ENCODE peak calls at places on chromosomes 2 and 18, in nine cellular contexts. C, N, L, Y, F, V, O, Z and T are unnamed samples.

GRCh38 chr2:168663993-168664392 is 138.4 kb upstream of the NOSTRIN start:
- DNase-seq in C (no peak), N (no peak), L (no peak), Y (no peak), F (no peak), V (no peak), O (no peak), Z (no peak), T (no peak)

GRCh38 chr2:120568089-120568974 is 167.3 kb upstream of the GLI2 start:
- DNase-seq in C (no peak), N (no peak), L (no peak), Y (no peak), F (no peak), V (no peak), O (no peak), Z (no peak), T (no peak)

GRCh38 chr18:29436459-29436858 is 1259.5 kb upstream of the CDH2 start:
- DNase-seq in C (no peak), N (no peak), L (no peak), Y (no peak), F (no peak), V (no peak), O (no peak), Z (no peak), T (no peak)

GRCh38 chr2:227188292-227188691 is 23.9 kb downstream of the COL4A3 start:
- DNase-seq in C (no peak), N (peak), L (peak), Y (no peak), F (no peak), V (no peak), O (no peak), Z (peak), T (peak)

GRCh38 chr2:10538224-10538894 is 90.2 kb upstream of the ODC1 start:
- DNase-seq in C (no peak), N (no peak), L (peak), Y (no peak), F (no peak), V (no peak), O (no peak), Z (no peak), T (no peak)

GRCh38 chr18:50560681-50561629 is 1.1 kb downstream of the MAPK4 start:
- DNase-seq in C (peak), N (peak), L (no peak), Y (no peak), F (no peak), V (no peak), O (no peak), Z (no peak), T (no peak)

GRCh38 chr18:61333746-61334490 is 688 bp downstream of the CDH20 start:
- DNase-seq in C (no peak), N (no peak), L (no peak), Y (no peak), F (no peak), V (no peak), O (no peak), Z (no peak), T (no peak)

GRCh38 chr2:233791883-233792329 is 13.8 kb downstream of the MROH2A start:
- DNase-seq in C (no peak), N (peak), L (no peak), Y (no peak), F (no peak), V (no peak), O (no peak), Z (no peak), T (no peak)

GRCh38 chr18:50424877-50425690 is 50.2 kb downstream of the SKA1 start:
- DNase-seq in C (no peak), N (peak), L (no peak), Y (peak), F (no peak), V (no peak), O (no peak), Z (peak), T (no peak)

GRCh38 chr18:46915800-46916550 is 1.3 kb downstream of the PIAS2 start:
- DNase-seq in C (no peak), N (no peak), L (no peak), Y (no peak), F (no peak), V (no peak), O (no peak), Z (no peak), T (no peak)

GRCh38 chr2:73106791-73107190 is 6.0 kb downstream of the RAB11FIP5 start:
- DNase-seq in C (no peak), N (no peak), L (no peak), Y (no peak), F (no peak), V (no peak), O (no peak), Z (no peak), T (no peak)

GRCh38 chr2:9360701-9361100 is 62.6 kb downstream of the ITGB1BP1 start:
- DNase-seq in C (no peak), N (no peak), L (no peak), Y (no peak), F (no peak), V (no peak), O (no peak), Z (no peak), T (no peak)

GRCh38 chr18:6427281-6427680 is 12.6 kb upstream of the L3MBTL4 start:
- DNase-seq in C (no peak), N (no peak), L (no peak), Y (no peak), F (no peak), V (no peak), O (no peak), Z (no peak), T (no peak)

GRCh38 chr2:20212871-20213503 is 11.9 kb downstream of the SDC1 start:
- DNase-seq in C (no peak), N (no peak), L (peak), Y (peak), F (peak), V (no peak), O (no peak), Z (no peak), T (peak)

GRCh38 chr2:68799615-68800400 is 65.2 kb downstream of the ARHGAP25 start:
- DNase-seq in C (no peak), N (no peak), L (no peak), Y (peak), F (no peak), V (no peak), O (no peak), Z (no peak), T (no peak)

GRCh38 chr2:176155341-176156044 is 1.6 kb upstream of the HOXD3 start:
- DNase-seq in C (no peak), N (no peak), L (no peak), Y (no peak), F (no peak), V (no peak), O (no peak), Z (no peak), T (no peak)

GRCh38 chr18:55119434-55119833 is 160.2 kb upstream of the CCDC68 start:
- DNase-seq in C (no peak), N (no peak), L (no peak), Y (no peak), F (no peak), V (no peak), O (no peak), Z (no peak), T (no peak)

GRCh38 chr2:200762127-200762526 is 49.6 kb upstream of the BZW1 start:
- DNase-seq in C (no peak), N (no peak), L (no peak), Y (no peak), F (no peak), V (no peak), O (no peak), Z (no peak), T (no peak)

GRCh38 chr2:168731002-168731401 is 71.4 kb upstream of the NOSTRIN start:
- DNase-seq in C (no peak), N (no peak), L (no peak), Y (no peak), F (no peak), V (no peak), O (no peak), Z (no peak), T (no peak)

GRCh38 chr18:13522861-13523660 is 203.3 kb downstream of the FAM210A start:
- DNase-seq in C (no peak), N (no peak), L (no peak), Y (no peak), F (no peak), V (no peak), O (no peak), Z (no peak), T (no peak)

GRCh38 chr2:240551809-240552208 is 6.0 kb downstream of the ANKMY1 start:
- DNase-seq in C (no peak), N (no peak), L (no peak), Y (no peak), F (no peak), V (no peak), O (no peak), Z (no peak), T (no peak)

GRCh38 chr2:144780983-144781382 is 261.1 kb upstream of the ZEB2 start:
- DNase-seq in C (no peak), N (no peak), L (no peak), Y (no peak), F (no peak), V (no peak), O (no peak), Z (peak), T (no peak)

GRCh38 chr2:188524519-188525113 is 232.9 kb downstream of the GULP1 start:
- DNase-seq in C (peak), N (peak), L (peak), Y (no peak), F (peak), V (peak), O (peak), Z (peak), T (peak)

GRCh38 chr18:36284671-36285295 is 12.7 kb upstream of the FHOD3 start:
- DNase-seq in C (peak), N (peak), L (peak), Y (no peak), F (peak), V (peak), O (no peak), Z (peak), T (peak)

GRCh38 chr2:198374375-198375072 is 570.1 kb downstream of the PLCL1 start:
- DNase-seq in C (peak), N (peak), L (peak), Y (no peak), F (peak), V (peak), O (peak), Z (peak), T (peak)

GRCh38 chr2:60806988-60807681 is 51.1 kb downstream of the PAPOLG start:
- DNase-seq in C (peak), N (no peak), L (peak), Y (peak), F (no peak), V (peak), O (peak), Z (peak), T (no peak)

GRCh38 chr2:61471905-61472805 is 1.3 kb upstream of the USP34 start:
- DNase-seq in C (peak), N (no peak), L (peak), Y (peak), F (peak), V (peak), O (no peak), Z (peak), T (no peak)

GRCh38 chr2:120464448-120464931 is 118.6 kb downstream of the INHBB start:
- DNase-seq in C (no peak), N (no peak), L (no peak), Y (no peak), F (no peak), V (no peak), O (no peak), Z (no peak), T (no peak)

GRCh38 chr18:13914170-13914569 is 1.2 kb downstream of the MC2R start:
- DNase-seq in C (no peak), N (no peak), L (no peak), Y (no peak), F (no peak), V (no peak), O (no peak), Z (no peak), T (no peak)

GRCh38 chr2:196171248-196171871 is at the start of gene STK17B:
- DNase-seq in C (peak), N (peak), L (peak), Y (peak), F (peak), V (peak), O (peak), Z (peak), T (peak)
- TF ChIP-seq CTCF in C (no peak), N (no peak), L (no peak), Y (no peak), F (no peak), V (no peak), O (peak), Z (no peak), T (no peak)

DNA sequence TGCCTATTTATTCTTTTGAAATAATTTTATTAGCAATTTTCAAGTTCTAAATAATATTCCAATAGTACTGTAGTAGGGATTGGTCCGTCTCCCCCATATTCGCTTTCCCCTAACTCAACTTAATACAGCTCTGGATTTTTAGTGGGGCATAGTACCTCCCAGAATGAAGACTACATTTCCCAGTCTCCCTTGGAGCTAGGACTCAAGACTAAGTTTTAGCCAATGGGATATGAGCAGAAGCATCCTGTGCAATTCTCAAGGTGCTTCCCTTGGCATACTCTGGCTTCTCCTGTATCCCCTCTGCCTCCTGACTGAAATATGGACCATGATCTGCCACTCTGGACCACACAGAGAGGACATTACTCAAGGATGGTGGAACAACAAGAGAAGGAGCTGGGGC is 24.1 kb downstream of the ST3GAL5 start:
- DNase-seq in C (no peak), N (no peak), L (no peak), Y (no peak), F (no peak), V (no peak), O (no peak), Z (no peak), T (no peak)
- TF ChIP-seq CTCF in C (no peak), N (no peak), L (no peak), Y (no peak), F (no peak), V (no peak), O (no peak), Z (no peak), T (no peak)

GRCh38 chr2:24972315-24972958 is 682 bp upstream of the DNAJC27 start:
- DNase-seq in C (peak), N (peak), L (peak), Y (peak), F (peak), V (peak), O (no peak), Z (no peak), T (peak)

GRCh38 chr2:24969784-24970183 is 2.0 kb downstream of the DNAJC27 start:
- DNase-seq in C (no peak), N (no peak), L (no peak), Y (no peak), F (no peak), V (no peak), O (no peak), Z (no peak), T (no peak)

GRCh38 chr2:24971300-24971549 is 530 bp downstream of the DNAJC27 start:
- DNase-seq in C (no peak), N (no peak), L (no peak), Y (no peak), F (no peak), V (no peak), O (no peak), Z (no peak), T (peak)

GRCh38 chr2:24970483-24971299 is 1.1 kb downstream of the DNAJC27 start:
- DNase-seq in C (no peak), N (no peak), L (peak), Y (no peak), F (no peak), V (peak), O (no peak), Z (no peak), T (no peak)

GRCh38 chr2:24971550-24972314 is at the start of gene DNAJC27:
- DNase-seq in C (peak), N (peak), L (peak), Y (peak), F (peak), V (peak), O (peak), Z (peak), T (peak)
- TF ChIP-seq CTCF in C (no peak), N (no peak), L (no peak), Y (no peak), F (no peak), V (no peak), O (no peak), Z (no peak), T (no peak)

GRCh38 chr2:39174022-39174421 is 53.2 kb upstream of the SOS1 start:
- DNase-seq in C (no peak), N (no peak), L (no peak), Y (no peak), F (no peak), V (no peak), O (no peak), Z (no peak), T (no peak)

GRCh38 chr2:39175391-39175790 is 54.5 kb upstream of the SOS1 start:
- DNase-seq in C (no peak), N (no peak), L (no peak), Y (no peak), F (no peak), V (no peak), O (no peak), Z (no peak), T (no peak)

GRCh38 chr2:39176997-39177396 is 56.1 kb upstream of the SOS1 start:
- DNase-seq in C (no peak), N (no peak), L (no peak), Y (no peak), F (no peak), V (no peak), O (no peak), Z (no peak), T (no peak)

DNA sequence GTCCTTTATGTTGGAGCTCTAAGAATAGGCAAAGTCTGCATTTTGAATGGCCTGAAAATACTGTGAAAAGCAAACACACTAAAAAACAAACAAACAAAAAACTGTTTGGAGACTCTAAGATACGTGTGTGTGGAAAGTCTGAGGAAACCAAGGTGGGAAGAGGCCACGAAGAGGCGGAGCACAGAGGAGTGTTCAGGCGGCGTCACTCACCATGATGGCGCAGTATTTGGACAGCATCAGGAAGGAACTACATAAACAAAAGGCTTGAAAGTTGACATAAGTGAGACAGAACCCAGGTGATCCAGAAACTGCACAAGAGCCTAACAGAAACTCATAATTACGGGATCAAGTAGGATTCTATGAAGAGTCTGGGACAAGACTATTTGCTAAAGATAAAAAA is 50.8 kb upstream of the SOS1 start:
- DNase-seq in C (no peak), N (no peak), L (no peak), Y (no peak), F (no peak), V (no peak), O (no peak), Z (no peak), T (no peak)
- TF ChIP-seq CTCF in C (no peak), N (no peak), L (no peak), Y (no peak), F (no peak), V (no peak), O (no peak), Z (no peak), T (no peak)